ENCODE peak calls at places on chromosomes 2 and 18, in four cellular contexts. One of them, this sample, is unnamed.

GRCh38 chr2:6301426-6301825 is 564.3 kb downstream of the CMPK2 start:
- DNase-seq in K562: no peak
- DNase-seq in GM12892: no peak
- DNase-seq in H1: no peak
- DNase-seq in this sample: no peak

GRCh38 chr2:181862583-181863281 is 28.8 kb upstream of the ITPRID2 start:
- DNase-seq in GM12892: no peak
- DNase-seq in K562: no peak
- DNase-seq in H1: no peak
- DNase-seq in this sample: no peak

GRCh38 chr2:43024515-43024962 is 201.9 kb downstream of the ZFP36L2 start:
- DNase-seq in K562: peak; percentile 84
- DNase-seq in GM12892: no peak
- DNase-seq in H1: peak; percentile 89
- DNase-seq in this sample: peak; percentile 51

GRCh38 chr18:21912339-21913239 is 172.0 kb downstream of the MIB1 start:
- DNase-seq in K562: no peak
- DNase-seq in H1: no peak
- DNase-seq in GM12892: no peak
- DNase-seq in this sample: no peak

GRCh38 chr2:105179469-105180372 is 61.8 kb upstream of the GPR45 start:
- DNase-seq in GM12892: no peak
- DNase-seq in H1: no peak
- DNase-seq in K562: peak; percentile 69
- DNase-seq in this sample: no peak

GRCh38 chr18:78596794-78597193 is 382.8 kb upstream of the SALL3 start:
- DNase-seq in H1: no peak
- DNase-seq in GM12892: no peak
- DNase-seq in K562: no peak
- DNase-seq in this sample: no peak

GRCh38 chr2:26008851-26009566 is 24.9 kb upstream of the RAB10 start:
- DNase-seq in K562: no peak
- DNase-seq in GM12892: no peak
- DNase-seq in H1: no peak
- DNase-seq in this sample: no peak

GRCh38 chr2:216741223-216741593 is 45.9 kb upstream of the IGFBP5 start:
- DNase-seq in GM12892: no peak
- DNase-seq in H1: no peak
- DNase-seq in K562: no peak
- DNase-seq in this sample: no peak

GRCh38 chr2:143071185-143071876 is 57.9 kb upstream of the ARHGAP15 start:
- DNase-seq in GM12892: no peak
- DNase-seq in K562: no peak
- DNase-seq in H1: no peak
- DNase-seq in this sample: no peak

GRCh38 chr2:237498341-237498740 is 11.3 kb downstream of the MLPH start:
- DNase-seq in K562: no peak
- DNase-seq in H1: no peak
- DNase-seq in GM12892: no peak
- DNase-seq in this sample: no peak

GRCh38 chr2:235485362-235485761 is 8.5 kb upstream of the AGAP1 start:
- DNase-seq in GM12892: no peak
- DNase-seq in K562: peak; percentile 78
- DNase-seq in H1: no peak
- DNase-seq in this sample: no peak

GRCh38 chr2:55761024-55761423 is 67.4 kb upstream of the PNPT1 start:
- DNase-seq in GM12892: no peak
- DNase-seq in K562: no peak
- DNase-seq in H1: no peak
- DNase-seq in this sample: no peak

GRCh38 chr2:641501-642430 is 35.4 kb downstream of the TMEM18 start:
- DNase-seq in K562: no peak
- DNase-seq in H1: peak; percentile 40
- DNase-seq in GM12892: no peak
- DNase-seq in this sample: no peak

GRCh38 chr18:77811510-77811909 is 561.9 kb downstream of the GALR1 start:
- DNase-seq in K562: no peak
- DNase-seq in H1: no peak
- DNase-seq in GM12892: no peak
- DNase-seq in this sample: no peak

GRCh38 chr2:211067029-211067428 is 510.6 kb downstream of the CPS1 start:
- DNase-seq in K562: no peak
- DNase-seq in H1: no peak
- DNase-seq in GM12892: no peak
- DNase-seq in this sample: no peak
- TF ChIP-seq TAF1 in K562: no peak
- TF ChIP-seq TAF1 in H1: no peak
- TF ChIP-seq TAF1 in GM12892: no peak
- TF ChIP-seq TAF1 in this sample: no peak

GRCh38 chr2:120005834-120006521 is 6.9 kb upstream of the EPB41L5 start:
- DNase-seq in GM12892: no peak
- DNase-seq in K562: peak; percentile 16
- DNase-seq in H1: no peak
- DNase-seq in this sample: no peak

GRCh38 chr2:119996148-119996547 is 16.7 kb upstream of the EPB41L5 start:
- DNase-seq in GM12892: no peak
- DNase-seq in H1: no peak
- DNase-seq in K562: no peak
- DNase-seq in this sample: no peak

GRCh38 chr2:120004254-120004653 is 8.6 kb upstream of the EPB41L5 start:
- DNase-seq in GM12892: no peak
- DNase-seq in K562: no peak
- DNase-seq in H1: no peak
- DNase-seq in this sample: no peak

GRCh38 chr2:120001461-120001860 is 11.4 kb upstream of the EPB41L5 start:
- DNase-seq in K562: no peak
- DNase-seq in H1: no peak
- DNase-seq in GM12892: no peak
- DNase-seq in this sample: no peak
- TF ChIP-seq POLR2A in K562: no peak
- TF ChIP-seq POLR2A in H1: no peak
- TF ChIP-seq POLR2A in GM12892: no peak
- TF ChIP-seq POLR2A in this sample: no peak

GRCh38 chr2:158214431-158214830 is 112.8 kb downstream of the UPP2 start:
- DNase-seq in K562: peak; percentile 39
- DNase-seq in GM12892: no peak
- DNase-seq in H1: no peak
- DNase-seq in this sample: no peak
- TF ChIP-seq TAF1 in K562: no peak
- TF ChIP-seq TAF1 in GM12892: no peak
- TF ChIP-seq TAF1 in H1: no peak
- TF ChIP-seq TAF1 in this sample: no peak

DNA sequence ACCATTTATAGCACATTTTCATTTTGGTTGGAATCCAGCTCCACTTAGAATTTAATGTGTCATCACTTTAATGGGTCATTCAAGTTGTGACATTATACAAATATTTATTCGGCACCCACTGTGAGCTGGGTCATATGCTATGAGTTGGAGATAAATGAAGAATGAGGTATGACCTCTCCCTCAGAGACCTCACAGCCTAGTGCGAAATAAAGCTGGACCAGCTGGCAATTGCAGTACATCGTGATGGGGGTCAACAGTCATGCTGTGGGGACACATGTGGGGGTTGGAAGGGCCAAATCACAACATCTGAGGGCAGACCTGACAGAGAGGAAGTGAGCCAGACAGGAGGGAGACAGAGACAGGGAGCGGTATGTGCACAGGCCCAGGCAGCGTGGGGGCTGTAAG is 175.4 kb downstream of the MAIP1 start:
- DNase-seq in H1: no peak
- DNase-seq in K562: no peak
- DNase-seq in GM12892: no peak
- DNase-seq in this sample: no peak
- TF ChIP-seq POLR2A in H1: no peak
- TF ChIP-seq POLR2A in K562: no peak
- TF ChIP-seq POLR2A in GM12892: no peak
- TF ChIP-seq POLR2A in this sample: no peak

GRCh38 chr18:63963610-63964256 is 6.1 kb upstream of the SERPINB8 start:
- DNase-seq in H1: no peak
- DNase-seq in GM12892: no peak
- DNase-seq in K562: no peak
- DNase-seq in this sample: no peak

GRCh38 chr18:63964908-63965307 is 5.0 kb upstream of the SERPINB8 start:
- DNase-seq in K562: no peak
- DNase-seq in H1: no peak
- DNase-seq in GM12892: no peak
- DNase-seq in this sample: no peak

GRCh38 chr18:63961430-63961980 is 8.4 kb upstream of the SERPINB8 start:
- DNase-seq in GM12892: no peak
- DNase-seq in H1: no peak
- DNase-seq in K562: no peak
- DNase-seq in this sample: no peak

GRCh38 chr18:63960891-63961290 is 9.0 kb upstream of the SERPINB8 start:
- DNase-seq in GM12892: no peak
- DNase-seq in H1: no peak
- DNase-seq in K562: no peak
- DNase-seq in this sample: no peak

GRCh38 chr18:63962137-63962536 is 7.7 kb upstream of the SERPINB8 start:
- DNase-seq in GM12892: no peak
- DNase-seq in H1: no peak
- DNase-seq in K562: no peak
- DNase-seq in this sample: no peak
- TF ChIP-seq TAF1 in GM12892: no peak
- TF ChIP-seq TAF1 in H1: no peak
- TF ChIP-seq TAF1 in K562: no peak
- TF ChIP-seq TAF1 in this sample: no peak

GRCh38 chr18:44679056-44679911 is 1.4 kb upstream of the SETBP1 start:
- DNase-seq in K562: peak; percentile 79
- DNase-seq in H1: peak; percentile 78
- DNase-seq in GM12892: peak; percentile 70
- DNase-seq in this sample: peak; percentile 66
- TF ChIP-seq POLR2A in K562: no peak
- TF ChIP-seq POLR2A in H1: no peak
- TF ChIP-seq POLR2A in GM12892: peak; percentile 55
- TF ChIP-seq POLR2A in this sample: peak; percentile 32

DNA sequence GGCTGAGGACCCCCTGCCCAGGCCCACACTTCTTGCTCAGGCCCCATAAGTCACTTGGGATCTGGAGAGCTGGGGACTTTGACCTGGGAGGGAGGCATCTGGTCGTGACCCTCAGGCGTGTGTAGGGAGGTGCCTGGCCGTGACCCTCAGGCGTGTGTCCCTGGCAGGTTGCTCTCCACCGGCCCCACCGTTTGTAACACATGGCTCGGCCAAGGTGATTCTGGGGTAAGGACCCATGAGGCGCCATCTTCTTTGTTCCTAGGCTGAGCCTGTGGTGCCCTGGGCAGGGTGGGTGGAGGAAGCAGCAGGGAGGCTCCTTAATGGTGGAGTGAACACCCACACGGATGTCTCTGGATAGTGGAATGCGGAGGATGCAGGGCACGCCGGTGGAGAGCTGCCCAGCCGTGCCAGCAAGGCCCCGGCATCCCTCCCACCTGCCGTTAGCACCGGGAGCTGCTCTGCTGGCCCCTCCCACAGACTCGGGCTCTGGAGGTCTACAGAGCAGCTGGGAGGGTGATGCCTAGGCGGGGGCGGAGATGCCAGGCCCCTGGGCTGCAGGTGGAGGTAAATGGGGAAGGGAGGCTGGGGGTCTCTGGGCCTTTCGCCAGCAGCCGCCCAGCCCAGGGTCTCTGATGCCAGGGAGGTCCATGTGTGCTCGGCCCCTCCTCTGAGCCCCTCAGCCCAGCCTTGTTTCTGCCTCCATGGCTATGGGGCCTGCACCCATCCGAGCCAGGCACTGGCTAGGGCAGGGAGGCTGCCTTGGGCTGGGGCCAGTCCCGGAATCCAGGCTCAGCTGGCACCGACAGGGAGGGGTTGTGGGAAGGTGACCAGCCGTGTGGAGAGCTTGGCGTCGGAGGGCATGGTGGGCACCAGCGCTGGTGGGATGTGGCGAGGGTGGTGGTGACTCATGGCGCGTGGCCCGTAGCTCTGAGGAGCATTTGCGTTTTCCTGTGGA is 1.1 kb upstream of the GAL3ST2 start:
- DNase-seq in H1: peak; percentile 43
- DNase-seq in GM12892: peak; percentile 9
- DNase-seq in K562: no peak
- DNase-seq in this sample: no peak
- TF ChIP-seq TAF1 in H1: no peak
- TF ChIP-seq TAF1 in GM12892: no peak
- TF ChIP-seq TAF1 in K562: no peak
- TF ChIP-seq TAF1 in this sample: no peak

GRCh38 chr2:135531231-135532197 is at the start of gene R3HDM1:
- DNase-seq in H1: peak; percentile 93
- DNase-seq in K562: peak; percentile 99
- DNase-seq in GM12892: peak; percentile 75
- DNase-seq in this sample: peak; percentile 76
- TF ChIP-seq POLR2A in H1: no peak
- TF ChIP-seq POLR2A in K562: peak; percentile 78
- TF ChIP-seq POLR2A in GM12892: peak; percentile 48
- TF ChIP-seq POLR2A in this sample: no peak

DNA sequence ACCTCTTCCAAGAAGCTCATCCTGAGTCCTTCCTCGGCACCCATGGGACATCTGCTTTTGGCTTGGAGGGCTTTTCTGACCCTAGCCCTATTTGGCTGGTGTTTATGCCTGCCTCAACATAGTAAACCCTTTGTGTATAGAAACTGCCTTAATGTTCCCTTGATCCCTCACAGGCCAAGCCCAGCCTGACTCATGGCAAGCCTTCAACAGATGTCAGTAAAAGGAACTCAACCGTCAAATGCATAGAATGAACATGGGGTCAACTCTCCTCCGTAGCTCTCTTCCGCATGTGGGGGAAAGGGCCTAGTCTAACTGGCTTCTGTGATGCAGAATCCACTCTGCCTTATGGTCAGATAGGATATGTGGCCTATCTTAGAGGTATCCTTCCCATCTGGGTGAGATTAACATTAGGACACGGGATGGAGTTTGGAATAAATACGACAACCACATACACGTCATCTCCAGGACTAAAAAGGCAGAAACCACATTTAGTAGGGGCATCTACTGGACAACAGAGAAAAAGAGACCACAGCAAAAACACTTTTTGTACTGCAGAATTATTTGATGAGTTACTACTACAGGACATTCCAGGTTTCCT is 2.5 kb upstream of the NPAS2 start:
- DNase-seq in GM12892: no peak
- DNase-seq in H1: no peak
- DNase-seq in K562: no peak
- DNase-seq in this sample: no peak
- TF ChIP-seq TAF1 in GM12892: no peak
- TF ChIP-seq TAF1 in H1: no peak
- TF ChIP-seq TAF1 in K562: no peak
- TF ChIP-seq TAF1 in this sample: no peak

DNA sequence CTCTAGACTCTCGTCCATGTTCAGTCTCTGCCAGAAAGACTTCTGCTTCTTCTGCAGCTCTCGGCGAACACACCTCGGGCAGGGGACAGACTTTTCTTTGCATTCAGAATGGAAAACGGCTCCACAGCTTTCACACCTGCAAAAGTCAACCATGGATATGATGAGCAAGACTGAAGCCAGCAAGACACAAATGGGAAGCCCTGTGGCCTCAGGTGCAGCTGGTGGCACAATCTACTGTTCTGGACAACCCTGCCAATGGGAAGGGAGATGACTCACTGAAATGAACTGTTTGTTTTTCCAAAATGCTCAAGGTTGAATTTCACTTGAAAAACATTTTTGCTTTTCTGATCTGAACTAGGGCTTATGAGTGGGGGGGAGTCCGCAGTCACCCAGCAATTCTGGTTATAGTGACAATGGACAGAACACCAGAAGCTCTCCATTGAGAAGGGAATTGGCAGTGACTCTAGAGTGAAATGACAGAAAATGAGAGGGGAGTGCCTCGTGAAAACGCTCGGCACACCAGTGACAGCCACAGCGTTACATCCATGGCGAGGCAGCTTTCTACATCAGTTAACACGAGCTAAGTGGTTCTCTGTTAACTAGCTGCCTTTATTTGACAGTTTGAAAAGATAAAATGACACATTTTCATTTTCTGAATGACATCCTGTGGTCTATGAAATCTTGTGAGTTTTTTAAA is 58.8 kb upstream of the FZD5 start:
- DNase-seq in H1: no peak
- DNase-seq in K562: no peak
- DNase-seq in GM12892: no peak
- DNase-seq in this sample: no peak
- TF ChIP-seq POLR2A in H1: no peak
- TF ChIP-seq POLR2A in K562: no peak
- TF ChIP-seq POLR2A in GM12892: no peak
- TF ChIP-seq POLR2A in this sample: no peak

This sample was measured in GM12891.